ENCODE peak calls at places on chromosomes 12 and 14, in four cellular contexts. A, L, O and N are unnamed samples.

GRCh38 chr14:91987192-91987591 is 39.7 kb upstream of the FBLN5 start:
- DNase-seq in A (no peak), L (no peak), O (no peak), N (no peak)

GRCh38 chr14:95609398-95609990 is 74.6 kb downstream of the GLRX5 start:
- DNase-seq in A (peak), L (peak), O (peak), N (peak)

GRCh38 chr14:92613008-92613658 is 99.6 kb downstream of the RIN3 start:
- DNase-seq in A (peak), L (peak), O (peak), N (peak)

GRCh38 chr14:32682219-32682618 is 256.5 kb upstream of the NPAS3 start:
- DNase-seq in A (no peak), L (no peak), O (no peak), N (no peak)

GRCh38 chr14:73463411-73463810 is 5.1 kb upstream of the NUMB start:
- DNase-seq in A (no peak), L (no peak), O (peak), N (no peak)

GRCh38 chr12:57604454-57605307 is at the start of gene DTX3:
- DNase-seq in A (peak), L (no peak), O (no peak), N (no peak)

GRCh38 chr12:95674631-95675030 is 115.9 kb downstream of the NTN4 start:
- DNase-seq in A (no peak), L (no peak), O (peak), N (peak)

GRCh38 chr12:129381717-129382116 is 522.1 kb downstream of the TMEM132D start:
- DNase-seq in A (no peak), L (no peak), O (no peak), N (no peak)

GRCh38 chr14:89926709-89927108 is 27.8 kb downstream of the EFCAB11 start:
- DNase-seq in A (no peak), L (no peak), O (peak), N (no peak)

GRCh38 chr14:75545907-75546306 is 23.6 kb downstream of the BATF start:
- DNase-seq in A (no peak), L (no peak), O (no peak), N (no peak)
- TF ChIP-seq SP1 in A (no peak), L (no peak), O (no peak), N (no peak)

GRCh38 chr12:11765817-11766794 is 116.6 kb downstream of the ETV6 start:
- DNase-seq in A (no peak), L (no peak), O (no peak), N (no peak)
- TF ChIP-seq ELF4 in A (no peak), L (no peak), O (no peak), N (no peak)

GRCh38 chr12:50185975-50186663 is 18.9 kb upstream of the CERS5 start:
- DNase-seq in A (no peak), L (no peak), O (no peak), N (no peak)

GRCh38 chr12:50187084-50187900 is 20.1 kb upstream of the CERS5 start:
- DNase-seq in A (no peak), L (no peak), O (no peak), N (no peak)

GRCh38 chr12:50185496-50185895 is 18.3 kb upstream of the CERS5 start:
- DNase-seq in A (no peak), L (no peak), O (no peak), N (no peak)

GRCh38 chr12:50188280-50188781 is 21.2 kb upstream of the CERS5 start:
- DNase-seq in A (no peak), L (no peak), O (peak), N (no peak)

DNA sequence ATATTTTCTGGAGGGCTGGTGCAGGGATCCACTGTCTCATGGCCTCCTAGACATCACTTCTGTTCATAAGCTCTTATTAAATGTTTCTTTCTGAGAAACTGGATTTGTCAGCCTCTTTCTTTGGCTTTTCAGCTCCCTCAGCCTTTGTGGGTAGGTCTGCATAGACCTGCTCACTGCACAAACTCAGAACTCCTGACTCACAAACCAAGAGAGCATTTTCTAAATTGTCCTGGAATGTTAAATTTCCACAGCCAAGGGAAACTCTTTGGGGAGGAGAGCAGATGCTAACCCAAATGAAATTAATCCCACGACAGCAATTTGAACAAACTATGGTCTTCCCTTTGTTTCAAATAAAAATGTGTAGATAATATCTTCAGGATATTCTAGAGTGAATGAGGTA is 19.5 kb upstream of the CERS5 start:
- DNase-seq in A (no peak), L (no peak), O (no peak), N (no peak)
- TF ChIP-seq SP1 in A (no peak), L (no peak), O (no peak), N (no peak)

GRCh38 chr12:10720974-10721565 is 2.1 kb downstream of the YBX3 start:
- DNase-seq in A (no peak), L (no peak), O (no peak), N (no peak)

GRCh38 chr12:10719482-10719881 is 3.6 kb downstream of the YBX3 start:
- DNase-seq in A (no peak), L (no peak), O (no peak), N (no peak)

GRCh38 chr12:10721654-10722501 is 1.2 kb downstream of the YBX3 start:
- DNase-seq in A (peak), L (peak), O (peak), N (peak)

GRCh38 chr12:10722502-10722904 is 620 bp downstream of the YBX3 start:
- DNase-seq in A (no peak), L (peak), O (peak), N (peak)

GRCh38 chr12:10722905-10723866 is at the start of gene YBX3:
- DNase-seq in A (peak), L (peak), O (peak), N (peak)
- TF ChIP-seq ELF4 in A (no peak), L (no peak), O (no peak), N (no peak)

GRCh38 chr12:122874081-122874480 is 21.8 kb downstream of the VPS37B start:
- DNase-seq in A (no peak), L (no peak), O (no peak), N (no peak)
- TF ChIP-seq SP1 in A (no peak), L (no peak), O (no peak), N (no peak)